ENCODE peak calls at places on chromosomes 3 and 15, in seven cellular contexts. One of them, this sample, is unnamed.

GRCh38 chr15:99550077-99550476 is 15.7 kb upstream of the MEF2A start:
- DNase-seq in endodermal cell: no peak
- DNase-seq in HCT116: no peak
- DNase-seq in astrocyte: no peak
- DNase-seq in keratinocyte: no peak
- DNase-seq in kidney: no peak
- DNase-seq in GM23248: no peak
- DNase-seq in this sample: no peak

GRCh38 chr3:58161435-58162398 is 49.1 kb downstream of the DNASE1L3 start:
- DNase-seq in endodermal cell: no peak
- DNase-seq in kidney: peak
- DNase-seq in GM23248: peak
- DNase-seq in astrocyte: peak
- DNase-seq in HCT116: peak
- DNase-seq in keratinocyte: no peak
- DNase-seq in this sample: peak

GRCh38 chr3:52456169-52456799 is 880 bp downstream of the NISCH start:
- DNase-seq in GM23248: peak
- DNase-seq in keratinocyte: no peak
- DNase-seq in astrocyte: peak
- DNase-seq in endodermal cell: peak
- DNase-seq in kidney: peak
- DNase-seq in HCT116: no peak
- DNase-seq in this sample: peak

GRCh38 chr3:33717616-33717865 is 513 bp downstream of the CLASP2 start:
- DNase-seq in keratinocyte: no peak
- DNase-seq in HCT116: peak
- DNase-seq in kidney: no peak
- DNase-seq in endodermal cell: no peak
- DNase-seq in astrocyte: peak
- DNase-seq in GM23248: peak
- DNase-seq in this sample: peak

GRCh38 chr15:78906310-78906608 is 33.6 kb downstream of the MORF4L1 start:
- DNase-seq in endodermal cell: no peak
- DNase-seq in GM23248: peak
- DNase-seq in astrocyte: peak
- DNase-seq in kidney: no peak
- DNase-seq in HCT116: no peak
- DNase-seq in keratinocyte: no peak
- DNase-seq in this sample: peak

GRCh38 chr3:126005951-126006350 is 37.0 kb downstream of the ROPN1B start:
- DNase-seq in kidney: no peak
- DNase-seq in keratinocyte: no peak
- DNase-seq in astrocyte: peak
- DNase-seq in endodermal cell: no peak
- DNase-seq in GM23248: peak
- DNase-seq in HCT116: no peak
- DNase-seq in this sample: no peak

GRCh38 chr3:119194237-119195150 is 21.1 kb downstream of the UPK1B start:
- DNase-seq in keratinocyte: no peak
- DNase-seq in HCT116: no peak
- DNase-seq in GM23248: peak
- DNase-seq in endodermal cell: no peak
- DNase-seq in astrocyte: peak
- DNase-seq in kidney: no peak
- DNase-seq in this sample: peak

GRCh38 chr3:126155280-126155640 is 25.1 kb downstream of the ALDH1L1 start:
- DNase-seq in endodermal cell: no peak
- DNase-seq in kidney: no peak
- DNase-seq in GM23248: no peak
- DNase-seq in keratinocyte: no peak
- DNase-seq in astrocyte: no peak
- DNase-seq in HCT116: no peak
- DNase-seq in this sample: no peak

GRCh38 chr3:103388214-103388613 is 953.4 kb downstream of the ZPLD1 start:
- DNase-seq in HCT116: no peak
- DNase-seq in endodermal cell: no peak
- DNase-seq in keratinocyte: no peak
- DNase-seq in kidney: no peak
- DNase-seq in GM23248: peak
- DNase-seq in astrocyte: peak
- DNase-seq in this sample: peak

GRCh38 chr15:89770041-89770440 is 6.1 kb upstream of the MESP2 start:
- DNase-seq in astrocyte: peak
- DNase-seq in keratinocyte: no peak
- DNase-seq in kidney: peak
- DNase-seq in GM23248: peak
- DNase-seq in HCT116: no peak
- DNase-seq in endodermal cell: no peak
- DNase-seq in this sample: no peak

GRCh38 chr3:127135241-127136023 is 57.5 kb upstream of the PRR23E start:
- DNase-seq in HCT116: no peak
- DNase-seq in astrocyte: peak
- DNase-seq in endodermal cell: peak
- DNase-seq in GM23248: peak
- DNase-seq in keratinocyte: no peak
- DNase-seq in kidney: no peak
- DNase-seq in this sample: no peak

DNA sequence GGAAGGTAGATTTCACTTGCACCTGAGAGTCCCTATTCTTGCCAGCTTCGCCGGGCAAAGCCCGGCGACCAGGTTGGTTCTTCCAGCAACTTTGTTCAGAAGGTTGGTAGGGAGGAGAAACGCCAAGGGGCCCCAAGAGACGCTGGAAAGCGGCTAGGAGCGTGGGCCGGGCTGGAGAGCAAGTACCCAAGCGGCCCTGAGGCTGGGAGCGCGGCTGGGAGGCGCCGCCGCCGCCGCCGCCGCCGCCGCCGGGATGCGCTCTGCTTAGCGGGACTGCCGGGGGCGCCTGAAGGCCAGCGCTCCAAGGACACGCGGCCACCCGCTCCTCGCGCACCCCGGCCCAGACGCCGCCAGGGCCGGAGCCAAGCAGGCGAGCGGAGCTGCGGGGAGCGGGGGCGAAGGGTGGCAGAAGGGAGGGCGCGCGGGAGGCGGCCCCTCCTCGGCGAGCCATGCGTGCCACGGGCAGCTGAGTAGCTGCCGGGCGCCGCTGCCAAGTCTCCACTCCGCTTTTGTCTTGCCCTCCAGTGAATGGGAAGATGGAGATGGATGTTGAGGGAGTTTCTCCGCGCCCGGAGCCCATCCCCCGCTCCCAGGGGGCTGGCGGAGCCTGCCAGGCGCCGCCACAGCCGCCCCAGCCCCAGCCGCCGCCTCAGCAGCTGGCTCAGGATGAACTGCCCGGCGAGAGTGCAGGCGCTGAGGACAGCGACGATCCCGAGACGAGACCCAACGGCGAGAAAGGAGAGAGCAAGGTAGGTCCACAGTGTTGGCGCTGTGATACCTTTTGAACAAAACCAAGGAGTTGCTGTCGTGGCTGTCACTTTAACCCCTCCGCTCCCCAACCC is 227.3 kb upstream of the AZI2 start:
- DNase-seq in keratinocyte: no peak
- DNase-seq in endodermal cell: peak
- DNase-seq in HCT116: no peak
- DNase-seq in kidney: peak
- DNase-seq in GM23248: peak
- DNase-seq in astrocyte: peak
- DNase-seq in this sample: peak
- H3K9ac ChIP-seq in keratinocyte: no peak
- H3K9ac ChIP-seq in endodermal cell: no peak
- H3K9ac ChIP-seq in HCT116: no peak
- H3K9ac ChIP-seq in kidney: no peak
- H3K9ac ChIP-seq in GM23248: peak
- H3K9ac ChIP-seq in astrocyte: no peak
- H3K9ac ChIP-seq in this sample: no peak

DNA sequence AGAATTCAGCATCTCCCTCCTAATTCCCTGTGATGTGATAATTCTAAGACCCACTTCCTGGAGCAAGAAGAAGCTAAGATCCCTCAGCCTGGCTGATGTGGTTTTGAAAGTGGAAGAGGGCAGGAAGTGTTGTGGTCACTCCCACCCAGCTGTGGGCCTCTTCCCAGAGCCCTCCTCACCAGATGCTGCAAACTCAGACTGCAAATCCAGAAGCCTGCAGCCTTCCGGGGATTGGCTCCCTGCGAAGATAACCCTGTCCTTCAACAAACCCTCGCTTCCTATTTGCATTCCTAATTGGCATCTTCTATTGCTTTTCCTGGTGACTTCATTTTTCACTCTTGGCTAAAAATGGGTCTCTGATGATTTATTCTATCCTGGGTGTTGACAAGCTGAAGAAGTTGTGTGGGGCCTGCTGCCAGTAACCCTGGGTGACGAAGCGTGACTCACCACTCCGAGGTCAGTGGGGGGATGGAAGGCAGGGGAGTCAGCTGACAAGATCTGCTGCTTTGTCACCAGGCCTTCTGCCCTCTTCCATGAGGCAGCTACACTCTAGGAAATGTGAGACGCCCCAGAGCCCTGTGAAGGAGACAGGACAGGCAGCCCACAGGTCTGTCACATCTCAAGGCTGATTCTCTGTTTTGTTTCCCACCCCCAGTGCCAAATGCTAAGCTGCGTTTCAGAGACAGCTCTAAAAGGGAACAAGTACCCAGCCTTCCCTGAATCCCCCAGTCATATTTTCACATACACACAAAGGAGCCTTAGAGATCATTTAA is 99.7 kb upstream of the LIPC start:
- DNase-seq in HCT116: peak
- DNase-seq in GM23248: peak
- DNase-seq in astrocyte: peak
- DNase-seq in keratinocyte: peak
- DNase-seq in kidney: peak
- DNase-seq in endodermal cell: peak
- DNase-seq in this sample: peak
- H3K9ac ChIP-seq in HCT116: peak
- H3K9ac ChIP-seq in GM23248: peak
- H3K9ac ChIP-seq in astrocyte: peak
- H3K9ac ChIP-seq in keratinocyte: peak
- H3K9ac ChIP-seq in kidney: peak
- H3K9ac ChIP-seq in endodermal cell: no peak
- H3K9ac ChIP-seq in this sample: peak

GRCh38 chr3:105584351-105584790 is 217.7 kb downstream of the ALCAM start:
- DNase-seq in kidney: no peak
- DNase-seq in endodermal cell: peak
- DNase-seq in GM23248: no peak
- DNase-seq in HCT116: no peak
- DNase-seq in astrocyte: peak
- DNase-seq in keratinocyte: peak
- DNase-seq in this sample: no peak

GRCh38 chr3:105579439-105579838 is 212.7 kb downstream of the ALCAM start:
- DNase-seq in endodermal cell: no peak
- DNase-seq in kidney: no peak
- DNase-seq in astrocyte: peak
- DNase-seq in GM23248: peak
- DNase-seq in keratinocyte: no peak
- DNase-seq in HCT116: no peak
- DNase-seq in this sample: no peak

GRCh38 chr3:105580551-105580950 is 213.8 kb downstream of the ALCAM start:
- DNase-seq in GM23248: no peak
- DNase-seq in kidney: no peak
- DNase-seq in HCT116: no peak
- DNase-seq in keratinocyte: no peak
- DNase-seq in endodermal cell: no peak
- DNase-seq in astrocyte: peak
- DNase-seq in this sample: no peak

DNA sequence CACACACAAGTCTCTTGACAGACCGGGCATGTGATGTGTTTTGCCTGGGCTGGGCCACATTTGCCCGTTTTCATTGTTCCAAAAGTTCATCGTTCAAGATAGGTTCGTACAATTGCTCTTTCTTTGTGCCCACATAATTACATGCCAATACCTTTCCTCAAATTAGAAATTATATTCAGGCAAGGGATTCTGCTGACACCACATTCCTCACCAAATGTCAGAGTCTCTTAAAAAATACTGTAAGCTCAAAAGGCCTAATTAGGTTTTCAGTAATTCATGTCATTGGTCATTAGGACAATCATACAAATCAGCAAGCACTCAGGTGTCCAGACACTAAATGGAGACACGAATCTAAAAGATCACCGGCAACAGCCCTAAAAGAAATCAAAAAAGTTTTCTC is 215.3 kb downstream of the ALCAM start:
- DNase-seq in astrocyte: no peak
- DNase-seq in GM23248: no peak
- DNase-seq in keratinocyte: no peak
- DNase-seq in HCT116: no peak
- DNase-seq in kidney: no peak
- DNase-seq in endodermal cell: no peak
- DNase-seq in this sample: no peak
- H3K9ac ChIP-seq in astrocyte: no peak
- H3K9ac ChIP-seq in GM23248: no peak
- H3K9ac ChIP-seq in keratinocyte: no peak
- H3K9ac ChIP-seq in HCT116: no peak
- H3K9ac ChIP-seq in kidney: no peak
- H3K9ac ChIP-seq in endodermal cell: no peak
- H3K9ac ChIP-seq in this sample: no peak

DNA sequence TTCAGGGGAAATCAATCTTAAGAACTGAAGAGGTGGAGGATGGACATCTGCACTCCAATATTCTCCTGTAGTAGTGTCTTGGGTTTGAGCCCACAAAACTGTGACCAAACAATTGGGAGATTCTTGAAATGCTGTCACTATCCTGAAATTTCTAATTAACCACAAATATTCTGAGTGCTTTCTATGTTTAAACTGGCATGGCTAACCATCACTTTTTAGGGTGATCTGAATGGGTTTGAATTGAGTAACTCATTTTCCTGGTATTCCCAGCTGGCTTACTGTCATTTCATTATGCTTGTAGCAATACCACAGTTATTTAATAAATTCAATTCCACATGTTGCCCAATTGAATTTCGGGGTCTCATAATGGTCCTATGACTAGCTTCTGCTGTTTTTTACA is 216.9 kb upstream of the DCBLD2 start:
- DNase-seq in keratinocyte: no peak
- DNase-seq in endodermal cell: no peak
- DNase-seq in HCT116: no peak
- DNase-seq in kidney: no peak
- DNase-seq in astrocyte: peak
- DNase-seq in GM23248: peak
- DNase-seq in this sample: peak
- H3K9ac ChIP-seq in keratinocyte: no peak
- H3K9ac ChIP-seq in endodermal cell: no peak
- H3K9ac ChIP-seq in HCT116: no peak
- H3K9ac ChIP-seq in kidney: no peak
- H3K9ac ChIP-seq in astrocyte: no peak
- H3K9ac ChIP-seq in GM23248: no peak
- H3K9ac ChIP-seq in this sample: no peak

DNA sequence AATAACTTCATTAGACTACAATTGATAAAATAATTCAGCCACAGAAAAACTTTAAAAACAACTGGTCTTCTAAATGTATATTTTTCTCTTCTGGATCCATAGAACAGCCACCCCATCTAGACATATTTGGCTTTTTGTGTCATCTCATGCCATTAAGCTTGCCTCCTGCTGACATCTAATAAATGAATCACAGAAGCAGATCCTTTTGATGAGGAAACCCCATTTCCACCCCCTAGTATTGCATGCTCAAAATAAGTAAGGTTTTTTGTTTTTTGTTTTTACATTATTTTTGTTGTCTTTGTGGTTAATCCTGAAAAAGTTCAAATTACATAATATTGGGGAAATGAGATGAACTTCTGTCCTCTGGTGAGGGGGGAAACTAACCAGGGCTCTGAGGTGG is 94.8 kb downstream of the DUT start:
- DNase-seq in keratinocyte: no peak
- DNase-seq in astrocyte: no peak
- DNase-seq in GM23248: peak
- DNase-seq in endodermal cell: no peak
- DNase-seq in HCT116: no peak
- DNase-seq in kidney: no peak
- DNase-seq in this sample: no peak
- H3K9ac ChIP-seq in keratinocyte: no peak
- H3K9ac ChIP-seq in astrocyte: no peak
- H3K9ac ChIP-seq in GM23248: peak
- H3K9ac ChIP-seq in endodermal cell: no peak
- H3K9ac ChIP-seq in HCT116: no peak
- H3K9ac ChIP-seq in kidney: no peak
- H3K9ac ChIP-seq in this sample: no peak

This sample was measured in fibroblast of lung.